ENCODE peak calls at places on chromosomes 11 and 22, in ten cellular contexts. U is OCI-LY7, Z is heart left ventricle, H is psoas muscle, I is fibroblast of lung, J is AG04450, M is mesendoderm, K is hepatocyte, X is cardiac muscle cell, Q is A549. C is an unnamed sample.

GRCh38 chr11:75547617-75548054 is 14.4 kb upstream of the SERPINH1 start:
- DNase-seq in U (peak), Z (peak), H (peak), I (peak), J (no peak), M (peak), K (peak), X (peak), Q (peak), C (peak)

GRCh38 chr11:96257972-96258951 is 84.7 kb downstream of the MAML2 start:
- DNase-seq in U (peak), Z (no peak), H (no peak), I (peak), J (no peak), M (no peak), K (no peak), X (no peak), Q (no peak), C (no peak)

GRCh38 chr11:9726313-9727022 is 62.6 kb downstream of the SWAP70 start:
- DNase-seq in U (no peak), Z (no peak), H (no peak), I (peak), J (peak), M (no peak), K (peak), X (no peak), Q (no peak), C (no peak)

GRCh38 chr11:34999453-34999852 is 83.0 kb downstream of the PDHX start:
- DNase-seq in U (no peak), Z (no peak), H (no peak), I (no peak), J (no peak), M (no peak), K (no peak), X (no peak), Q (no peak), C (no peak)

GRCh38 chr11:111417766-111418435 is 38.8 kb upstream of the POU2AF1 start:
- DNase-seq in U (peak), Z (no peak), H (peak), I (peak), J (peak), M (no peak), K (peak), X (no peak), Q (no peak), C (peak)

GRCh38 chr11:27395556-27396258 is 32.7 kb upstream of the CCDC34 start:
- DNase-seq in U (no peak), Z (no peak), H (no peak), I (peak), J (peak), M (peak), K (peak), X (no peak), Q (peak), C (no peak)

GRCh38 chr22:24727218-24727851 is 47.2 kb downstream of the PIWIL3 start:
- DNase-seq in U (no peak), Z (no peak), H (no peak), I (peak), J (peak), M (no peak), K (peak), X (no peak), Q (peak), C (no peak)

GRCh38 chr22:33326540-33327295 is 268.5 kb upstream of the SYN3 start:
- DNase-seq in U (peak), Z (no peak), H (no peak), I (no peak), J (peak), M (peak), K (no peak), X (peak), Q (no peak), C (no peak)

GRCh38 chr11:285894-286220 is 3.1 kb upstream of the PGGHG start:
- DNase-seq in U (no peak), Z (no peak), H (no peak), I (no peak), J (no peak), M (no peak), K (no peak), X (no peak), Q (no peak), C (no peak)

GRCh38 chr11:107819361-107820014 is 39.1 kb downstream of the SLC35F2 start:
- DNase-seq in U (no peak), Z (no peak), H (no peak), I (peak), J (no peak), M (no peak), K (no peak), X (no peak), Q (no peak), C (no peak)

GRCh38 chr22:40055143-40055926 is 60.6 kb downstream of the FAM83F start:
- DNase-seq in U (peak), Z (no peak), H (no peak), I (no peak), J (no peak), M (peak), K (no peak), X (no peak), Q (no peak), C (no peak)

GRCh38 chr11:119990306-119991021 is 147.4 kb downstream of the TRIM29 start:
- DNase-seq in U (no peak), Z (no peak), H (peak), I (peak), J (no peak), M (no peak), K (no peak), X (no peak), Q (no peak), C (peak)

GRCh38 chr11:59102259-59102765 is 4.7 kb upstream of the FAM111B start:
- DNase-seq in U (peak), Z (peak), H (peak), I (peak), J (no peak), M (peak), K (peak), X (peak), Q (peak), C (peak)

GRCh38 chr11:30326911-30327310 is 4.0 kb downstream of the ARL14EP start:
- DNase-seq in U (peak), Z (no peak), H (no peak), I (no peak), J (no peak), M (no peak), K (no peak), X (no peak), Q (no peak), C (no peak)

GRCh38 chr11:87150936-87151335 is 113.2 kb downstream of the TMEM135 start:
- DNase-seq in U (no peak), Z (no peak), H (no peak), I (peak), J (no peak), M (no peak), K (no peak), X (no peak), Q (no peak), C (no peak)

GRCh38 chr11:1746956-1747752 is 3.2 kb downstream of the IFITM10 start:
- DNase-seq in U (no peak), Z (no peak), H (no peak), I (no peak), J (no peak), M (no peak), K (no peak), X (no peak), Q (no peak), C (no peak)

GRCh38 chr11:1749020-1749758 is 1.2 kb downstream of the IFITM10 start:
- DNase-seq in U (no peak), Z (no peak), H (no peak), I (no peak), J (no peak), M (no peak), K (peak), X (peak), Q (no peak), C (no peak)

GRCh38 chr11:1749787-1750351 is 526 bp downstream of the IFITM10 start:
- DNase-seq in U (no peak), Z (no peak), H (no peak), I (peak), J (no peak), M (no peak), K (peak), X (no peak), Q (peak), C (no peak)

GRCh38 chr11:1747753-1748466 is 2.5 kb downstream of the IFITM10 start:
- DNase-seq in U (no peak), Z (no peak), H (peak), I (no peak), J (no peak), M (no peak), K (no peak), X (no peak), Q (no peak), C (peak)

GRCh38 chr11:1748467-1749019 is 1.9 kb downstream of the IFITM10 start:
- DNase-seq in U (no peak), Z (no peak), H (no peak), I (no peak), J (no peak), M (no peak), K (no peak), X (no peak), Q (no peak), C (no peak)
- H3K4me3 ChIP-seq in U (no peak), Z (peak), H (peak), I (peak), J (no peak), M (no peak), K (peak), X (peak), Q (peak), C (peak)

GRCh38 chr22:20793386-20794131 is 19.6 kb downstream of the SERPIND1 start:
- DNase-seq in U (no peak), Z (no peak), H (no peak), I (no peak), J (no peak), M (no peak), K (no peak), X (no peak), Q (no peak), C (no peak)

GRCh38 chr22:20796731-20797130 is 22.8 kb downstream of the SERPIND1 start:
- DNase-seq in U (no peak), Z (no peak), H (no peak), I (no peak), J (no peak), M (no peak), K (no peak), X (no peak), Q (no peak), C (no peak)

GRCh38 chr22:20792966-20793332 is 19.0 kb downstream of the SERPIND1 start:
- DNase-seq in U (no peak), Z (no peak), H (no peak), I (no peak), J (no peak), M (no peak), K (no peak), X (no peak), Q (no peak), C (no peak)

GRCh38 chr22:20794132-20794990 is 20.4 kb downstream of the SERPIND1 start:
- DNase-seq in U (no peak), Z (no peak), H (no peak), I (no peak), J (no peak), M (no peak), K (no peak), X (no peak), Q (no peak), C (no peak)

GRCh38 chr22:20795014-20795413 is 21.1 kb downstream of the SERPIND1 start:
- DNase-seq in U (no peak), Z (no peak), H (no peak), I (no peak), J (no peak), M (no peak), K (no peak), X (no peak), Q (no peak), C (no peak)
- H3K27ac ChIP-seq in U (no peak), Z (no peak), H (no peak), I (no peak), J (no peak), M (no peak), K (no peak), X (no peak), Q (no peak), C (no peak)

GRCh38 chr11:117874910-117875396 is 1.5 kb downstream of the FXYD6 start:
- DNase-seq in U (no peak), Z (no peak), H (no peak), I (no peak), J (no peak), M (no peak), K (no peak), X (no peak), Q (no peak), C (no peak)
- H3K4me3 ChIP-seq in U (no peak), Z (peak), H (peak), I (no peak), J (no peak), M (no peak), K (no peak), X (peak), Q (no peak), C (peak)

GRCh38 chr11:14341968-14342367 is 17.0 kb downstream of the RRAS2 start:
- DNase-seq in U (no peak), Z (no peak), H (no peak), I (no peak), J (no peak), M (peak), K (no peak), X (no peak), Q (no peak), C (no peak)
- H3K27ac ChIP-seq in U (no peak), Z (no peak), H (no peak), I (no peak), J (no peak), M (no peak), K (no peak), X (no peak), Q (no peak), C (no peak)

GRCh38 chr22:22092974-22093373 is 110.4 kb upstream of the TOP3B start:
- DNase-seq in U (no peak), Z (no peak), H (no peak), I (no peak), J (no peak), M (no peak), K (no peak), X (no peak), Q (no peak), C (no peak)
- H3K4me3 ChIP-seq in U (no peak), Z (no peak), H (no peak), I (no peak), J (no peak), M (no peak), K (no peak), X (no peak), Q (no peak), C (no peak)

DNA sequence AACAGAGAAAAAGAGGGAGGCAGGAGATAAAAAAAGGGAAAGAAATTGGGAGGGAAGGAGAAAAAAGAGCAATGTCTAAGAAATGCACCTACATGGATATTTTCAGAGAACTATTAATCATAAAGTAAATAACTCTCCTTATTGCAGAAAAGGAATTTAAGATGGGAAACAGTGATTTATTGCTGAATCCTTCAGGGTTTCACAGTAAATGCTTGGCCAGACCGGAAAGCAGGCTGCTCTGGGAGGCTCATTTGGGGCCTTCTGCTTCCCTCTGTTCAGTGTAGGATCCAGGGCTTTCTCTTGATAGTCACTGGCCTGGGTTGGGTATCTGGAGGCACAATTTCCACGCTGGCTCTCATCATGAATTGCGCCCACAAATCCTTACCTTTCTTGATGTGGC is 324.3 kb upstream of the SORL1-AS1 start:
- DNase-seq in U (no peak), Z (no peak), H (no peak), I (no peak), J (no peak), M (no peak), K (no peak), X (no peak), Q (no peak), C (no peak)
- H3K27ac ChIP-seq in U (no peak), Z (no peak), H (no peak), I (no peak), J (no peak), M (no peak), K (peak), X (no peak), Q (no peak), C (no peak)

GRCh38 chr11:12888525-12889158 is 120.5 kb upstream of the RASSF10 start:
- DNase-seq in U (peak), Z (peak), H (peak), I (peak), J (peak), M (peak), K (peak), X (peak), Q (peak), C (peak)
- H3K4me3 ChIP-seq in U (no peak), Z (no peak), H (no peak), I (no peak), J (no peak), M (no peak), K (no peak), X (no peak), Q (no peak), C (peak)

C was measured in left ventricle myocardium inferior.